ENCODE peak calls at places on chromosomes 16 and 17, in eight cellular contexts. O is heart left ventricle; N is neural progenitor cell; Q is hepatocyte; Z is fibroblast of lung; V is caudate nucleus; J is A549; Y is CD8-positive, alpha-beta memory T cell. D is an unnamed sample.

GRCh38 chr17:74923538-74924249 is 379 bp upstream of the OTOP2 start:
- DNase-seq in O (peak; percentile 75), N (peak; percentile 76), Q (peak; percentile 81), Z (peak; percentile 16), V (no peak), J (peak; percentile 92), Y (peak; percentile 62), D (peak; percentile 59)

GRCh38 chr17:57517519-57518342 is 227.4 kb downstream of the CCDC182 start:
- DNase-seq in O (no peak), N (no peak), Q (peak; percentile 56), Z (no peak), V (no peak), J (no peak), Y (no peak), D (no peak)

GRCh38 chr17:74960739-74961342 is 11.7 kb downstream of the HID1 start:
- DNase-seq in O (no peak), N (peak; percentile 80), Q (peak; percentile 87), Z (peak; percentile 29), V (no peak), J (peak; percentile 94), Y (peak; percentile 13), D (no peak)

GRCh38 chr17:51128089-51128488 is 7.4 kb upstream of the SPAG9 start:
- DNase-seq in O (no peak), N (no peak), Q (no peak), Z (no peak), V (no peak), J (no peak), Y (no peak), D (no peak)

GRCh38 chr16:57892447-57893096 is 78.4 kb downstream of the CNGB1 start:
- DNase-seq in O (no peak), N (no peak), Q (no peak), Z (peak; percentile 53), V (no peak), J (no peak), Y (no peak), D (no peak)

GRCh38 chr16:74372369-74372768 is 3.7 kb upstream of the NPIPB15 start:
- DNase-seq in O (no peak), N (no peak), Q (no peak), Z (no peak), V (no peak), J (no peak), Y (no peak), D (no peak)

GRCh38 chr17:65514082-65514481 is 47.4 kb downstream of the AXIN2 start:
- DNase-seq in O (no peak), N (no peak), Q (no peak), Z (peak; percentile 97), V (no peak), J (no peak), Y (no peak), D (no peak)

GRCh38 chr17:78231991-78232759 is 744 bp downstream of the TMEM235 start:
- DNase-seq in O (no peak), N (peak; percentile 78), Q (peak; percentile 48), Z (no peak), V (no peak), J (no peak), Y (no peak), D (no peak)

GRCh38 chr17:55496094-55496881 is 15.0 kb downstream of the SMIM36 start:
- DNase-seq in O (no peak), N (no peak), Q (peak; percentile 54), Z (peak; percentile 56), V (no peak), J (peak; percentile 67), Y (no peak), D (no peak)

GRCh38 chr16:17302620-17303019 is 168.1 kb downstream of the XYLT1 start:
- DNase-seq in O (no peak), N (no peak), Q (no peak), Z (peak; percentile 50), V (no peak), J (no peak), Y (no peak), D (no peak)

GRCh38 chr16:27441998-27442397 is 40.0 kb downstream of the IL21R start:
- DNase-seq in O (no peak), N (no peak), Q (no peak), Z (no peak), V (no peak), J (no peak), Y (no peak), D (no peak)

GRCh38 chr17:59361386-59361785 is 29.9 kb downstream of the YPEL2 start:
- DNase-seq in O (no peak), N (no peak), Q (no peak), Z (peak; percentile 96), V (no peak), J (no peak), Y (no peak), D (no peak)

GRCh38 chr16:84449156-84450140 is 55.0 kb downstream of the MEAK7 start:
- DNase-seq in O (no peak), N (no peak), Q (no peak), Z (no peak), V (no peak), J (no peak), Y (no peak), D (no peak)

GRCh38 chr16:69762843-69763556 is 868 bp downstream of the WWP2 start:
- DNase-seq in O (no peak), N (peak; percentile 15), Q (peak; percentile 61), Z (peak; percentile 47), V (no peak), J (no peak), Y (no peak), D (no peak)

GRCh38 chr17:40901981-40902862 is 17.2 kb upstream of the KRT20 start:
- DNase-seq in O (no peak), N (no peak), Q (peak; percentile 84), Z (no peak), V (no peak), J (peak; percentile 96), Y (no peak), D (no peak)

GRCh38 chr17:27306276-27306820 is 12.4 kb downstream of the WSB1 start:
- DNase-seq in O (no peak), N (no peak), Q (no peak), Z (no peak), V (no peak), J (no peak), Y (no peak), D (no peak)

GRCh38 chr16:2798723-2799204 is 494 bp downstream of the PRSS41 start:
- DNase-seq in O (no peak), N (no peak), Q (no peak), Z (no peak), V (no peak), J (no peak), Y (no peak), D (no peak)

GRCh38 chr16:50315346-50315997 is 49.1 kb downstream of the ADCY7 start:
- DNase-seq in O (no peak), N (no peak), Q (peak; percentile 10), Z (peak; percentile 28), V (no peak), J (no peak), Y (no peak), D (no peak)

GRCh38 chr17:57442914-57443571 is 186.7 kb downstream of the MSI2 start:
- DNase-seq in O (peak; percentile 71), N (no peak), Q (no peak), Z (peak; percentile 82), V (no peak), J (no peak), Y (no peak), D (no peak)

GRCh38 chr16:53973021-53973420 is 269.1 kb downstream of the FTO start:
- DNase-seq in O (peak; percentile 49), N (no peak), Q (no peak), Z (no peak), V (no peak), J (no peak), Y (no peak), D (no peak)

GRCh38 chr17:35773674-35774425 is 13.2 kb downstream of the C17orf50 start:
- DNase-seq in O (no peak), N (no peak), Q (no peak), Z (no peak), V (no peak), J (no peak), Y (no peak), D (no peak)

DNA sequence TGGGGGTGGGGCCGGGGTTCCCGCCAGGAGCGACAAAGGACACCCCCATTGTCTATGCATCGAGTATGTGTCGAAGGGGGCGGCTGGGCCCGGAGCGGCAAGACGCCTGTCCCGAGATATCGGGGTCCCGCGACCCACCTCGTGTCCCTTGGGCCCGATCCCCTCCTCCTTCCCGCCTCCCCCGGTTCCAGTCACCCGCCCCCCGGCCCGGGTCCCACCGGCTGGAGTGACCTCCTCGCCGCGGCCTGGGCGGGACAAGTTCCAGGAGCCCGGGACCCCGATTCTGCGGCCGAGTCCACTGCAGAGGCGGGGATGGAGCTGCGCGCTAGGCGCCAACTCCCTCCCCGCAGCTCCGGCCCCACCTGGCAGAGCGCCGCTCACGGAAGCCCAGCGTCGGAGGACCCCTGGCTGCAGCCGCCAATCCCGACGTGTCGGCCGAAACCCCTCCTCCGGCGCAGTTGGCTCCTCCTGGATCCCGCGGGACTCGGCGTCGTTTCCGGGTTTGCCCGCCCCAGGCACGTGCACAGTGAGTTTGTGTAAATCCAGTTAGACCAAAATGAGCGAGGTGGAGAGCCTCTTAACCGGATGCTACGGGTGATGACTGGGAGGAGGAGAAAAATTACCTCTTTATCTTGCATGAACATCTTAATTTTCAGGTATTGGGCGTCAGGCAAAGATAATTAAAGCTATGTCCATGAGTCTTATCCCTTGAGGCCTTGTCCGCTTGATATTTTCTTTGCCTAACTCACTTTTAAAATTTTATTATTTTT is at the start of gene NMRAL1:
- DNase-seq in O (peak; percentile 92), N (peak; percentile 90), Q (peak; percentile 94), Z (peak; percentile 88), V (peak; percentile 69), J (peak; percentile 88), Y (peak; percentile 89), D (peak; percentile 89)
- H3K27ac ChIP-seq in O (peak within 1 kb of the TSS; percentile 67), N (no peak within 1 kb of the TSS), Q (peak within 1 kb of the TSS; percentile 75), Z (peak within 1 kb of the TSS; percentile 39), V (peak within 1 kb of the TSS; percentile 44), J (peak within 1 kb of the TSS; percentile 87), Y (peak within 1 kb of the TSS; percentile 69), D (peak within 1 kb of the TSS; percentile 87)

DNA sequence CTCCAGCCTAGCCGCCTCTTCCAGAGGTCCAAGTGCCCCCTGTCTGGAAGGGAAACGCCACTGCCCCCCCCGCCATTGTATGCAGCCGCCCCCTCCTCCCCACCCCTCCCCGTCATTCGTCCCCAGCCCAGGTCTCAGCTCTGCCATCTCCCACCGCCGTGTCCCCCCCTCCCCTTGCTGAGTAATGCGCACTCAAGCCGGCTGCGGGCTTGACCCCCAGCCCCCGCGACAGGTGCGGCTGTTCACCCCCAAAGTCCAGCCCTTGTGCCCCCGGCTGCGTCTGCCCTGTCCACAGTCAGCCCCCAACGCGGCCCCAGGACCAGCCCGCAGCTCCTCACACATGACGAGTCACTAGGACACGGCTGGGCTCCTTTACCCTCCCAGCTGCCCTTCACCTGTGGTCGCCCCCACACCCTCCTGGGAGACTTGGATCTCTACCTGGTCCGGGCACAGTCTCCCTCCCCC is 595 bp downstream of the GPRC5B start:
- DNase-seq in O (peak; percentile 46), N (peak; percentile 57), Q (peak; percentile 55), Z (no peak), V (no peak), J (no peak), Y (no peak), D (peak; percentile 23)
- H3K27ac ChIP-seq in O (peak overlapping the region; percentile 95), N (no peak overlapping the region), Q (peak overlapping the region; percentile 71), Z (no peak overlapping the region), V (peak overlapping the region; percentile 95), J (peak overlapping the region; percentile 73), Y (no peak overlapping the region), D (peak overlapping the region; percentile 73)

GRCh38 chr16:4111748-4112696 is 4.2 kb downstream of the ADCY9 start:
- DNase-seq in O (no peak), N (no peak), Q (no peak), Z (peak; percentile 23), V (no peak), J (no peak), Y (no peak), D (no peak)
- H3K27ac ChIP-seq in O (peak overlapping the region; percentile 42), N (no peak overlapping the region), Q (peak overlapping the region; percentile 14), Z (peak overlapping the region; percentile 75), V (no peak overlapping the region), J (peak overlapping the region; percentile 37), Y (no peak overlapping the region), D (peak overlapping the region; percentile 43)

GRCh38 chr16:86303787-86304685 is 206.3 kb upstream of the FOXF1 start:
- DNase-seq in O (no peak), N (no peak), Q (no peak), Z (no peak), V (no peak), J (no peak), Y (no peak), D (peak; percentile 73)
- H3K27ac ChIP-seq in O (no peak overlapping the region), N (no peak overlapping the region), Q (peak overlapping the region; percentile 86), Z (peak overlapping the region; percentile 91), V (no peak overlapping the region), J (no peak overlapping the region), Y (no peak overlapping the region), D (peak overlapping the region; percentile 85)

D was measured in uterus.